ENCODE peak calls at places on chromosomes 2 and 18, in six cellular contexts. One of them, this sample, is unnamed.

GRCh38 chr2:174350018-174350417 is 15.3 kb downstream of the SP9 start:
- DNase-seq in bronchial epithelial cell: no peak
- DNase-seq in colonic mucosa: no peak
- DNase-seq in choroid plexus epithelial cell: peak; percentile 51
- DNase-seq in dorsolateral prefrontal cortex: no peak
- DNase-seq in psoas muscle: no peak
- DNase-seq in this sample: no peak

GRCh38 chr18:37019157-37019571 is 190.2 kb downstream of the KIAA1328 start:
- DNase-seq in psoas muscle: no peak
- DNase-seq in choroid plexus epithelial cell: peak; percentile 58
- DNase-seq in bronchial epithelial cell: peak; percentile 73
- DNase-seq in dorsolateral prefrontal cortex: no peak
- DNase-seq in colonic mucosa: no peak
- DNase-seq in this sample: peak; percentile 82

GRCh38 chr2:234136461-234136860 is 86.0 kb downstream of the SPP2 start:
- DNase-seq in psoas muscle: no peak
- DNase-seq in bronchial epithelial cell: peak; percentile 39
- DNase-seq in dorsolateral prefrontal cortex: no peak
- DNase-seq in colonic mucosa: no peak
- DNase-seq in choroid plexus epithelial cell: no peak
- DNase-seq in this sample: peak; percentile 42

GRCh38 chr2:86027196-86027912 is 78.3 kb downstream of the POLR1A start:
- DNase-seq in psoas muscle: peak; percentile 41
- DNase-seq in dorsolateral prefrontal cortex: no peak
- DNase-seq in colonic mucosa: no peak
- DNase-seq in choroid plexus epithelial cell: no peak
- DNase-seq in bronchial epithelial cell: no peak
- DNase-seq in this sample: no peak

GRCh38 chr2:181371195-181371594 is 86.0 kb upstream of the ITGA4 start:
- DNase-seq in bronchial epithelial cell: no peak
- DNase-seq in colonic mucosa: no peak
- DNase-seq in psoas muscle: no peak
- DNase-seq in dorsolateral prefrontal cortex: no peak
- DNase-seq in choroid plexus epithelial cell: no peak
- DNase-seq in this sample: no peak

GRCh38 chr2:115160523-115161521 is 718.4 kb downstream of the DPP10 start:
- DNase-seq in dorsolateral prefrontal cortex: no peak
- DNase-seq in colonic mucosa: peak; percentile 73
- DNase-seq in choroid plexus epithelial cell: no peak
- DNase-seq in bronchial epithelial cell: no peak
- DNase-seq in psoas muscle: peak; percentile 36
- DNase-seq in this sample: no peak

GRCh38 chr18:59012815-59013677 is 126.6 kb upstream of the SEC11C start:
- DNase-seq in colonic mucosa: no peak
- DNase-seq in psoas muscle: no peak
- DNase-seq in choroid plexus epithelial cell: no peak
- DNase-seq in dorsolateral prefrontal cortex: no peak
- DNase-seq in bronchial epithelial cell: no peak
- DNase-seq in this sample: peak; percentile 18

GRCh38 chr2:71157124-71157802 is 26.8 kb downstream of the MPHOSPH10 start:
- DNase-seq in bronchial epithelial cell: peak; percentile 25
- DNase-seq in dorsolateral prefrontal cortex: peak; percentile 67
- DNase-seq in psoas muscle: peak; percentile 57
- DNase-seq in choroid plexus epithelial cell: peak; percentile 45
- DNase-seq in colonic mucosa: peak; percentile 56
- DNase-seq in this sample: peak; percentile 41

GRCh38 chr2:239830718-239831271 is 194.3 kb downstream of the NDUFA10 start:
- DNase-seq in psoas muscle: no peak
- DNase-seq in dorsolateral prefrontal cortex: peak; percentile 23
- DNase-seq in choroid plexus epithelial cell: no peak
- DNase-seq in bronchial epithelial cell: no peak
- DNase-seq in colonic mucosa: no peak
- DNase-seq in this sample: no peak

GRCh38 chr2:62501794-62502500 is 4.0 kb downstream of the TMEM17 start:
- DNase-seq in bronchial epithelial cell: peak; percentile 53
- DNase-seq in colonic mucosa: no peak
- DNase-seq in choroid plexus epithelial cell: peak; percentile 10
- DNase-seq in dorsolateral prefrontal cortex: no peak
- DNase-seq in psoas muscle: no peak
- DNase-seq in this sample: peak; percentile 85

GRCh38 chr2:54306561-54306960 is 50.5 kb upstream of the TSPYL6 start:
- DNase-seq in psoas muscle: no peak
- DNase-seq in dorsolateral prefrontal cortex: no peak
- DNase-seq in colonic mucosa: no peak
- DNase-seq in bronchial epithelial cell: peak; percentile 86
- DNase-seq in choroid plexus epithelial cell: peak; percentile 55
- DNase-seq in this sample: peak; percentile 77

GRCh38 chr18:57430166-57430958 is 4.8 kb upstream of the ONECUT2 start:
- DNase-seq in bronchial epithelial cell: no peak
- DNase-seq in dorsolateral prefrontal cortex: no peak
- DNase-seq in psoas muscle: no peak
- DNase-seq in choroid plexus epithelial cell: no peak
- DNase-seq in colonic mucosa: no peak
- DNase-seq in this sample: no peak

GRCh38 chr18:79388043-79388442 is 7.7 kb upstream of the NFATC1 start:
- DNase-seq in colonic mucosa: peak; percentile 12
- DNase-seq in dorsolateral prefrontal cortex: no peak
- DNase-seq in psoas muscle: no peak
- DNase-seq in choroid plexus epithelial cell: no peak
- DNase-seq in bronchial epithelial cell: no peak
- DNase-seq in this sample: no peak

GRCh38 chr18:76457475-76457874 is 37.6 kb downstream of the ZNF516 start:
- DNase-seq in dorsolateral prefrontal cortex: no peak
- DNase-seq in psoas muscle: no peak
- DNase-seq in bronchial epithelial cell: no peak
- DNase-seq in colonic mucosa: no peak
- DNase-seq in choroid plexus epithelial cell: no peak
- DNase-seq in this sample: no peak

GRCh38 chr2:235402444-235402843 is 91.4 kb upstream of the AGAP1 start:
- DNase-seq in colonic mucosa: no peak
- DNase-seq in dorsolateral prefrontal cortex: no peak
- DNase-seq in psoas muscle: no peak
- DNase-seq in choroid plexus epithelial cell: no peak
- DNase-seq in bronchial epithelial cell: no peak
- DNase-seq in this sample: no peak

GRCh38 chr2:128424806-128425205 is 106.1 kb upstream of the HS6ST1 start:
- DNase-seq in colonic mucosa: no peak
- DNase-seq in dorsolateral prefrontal cortex: no peak
- DNase-seq in choroid plexus epithelial cell: no peak
- DNase-seq in psoas muscle: peak; percentile 28
- DNase-seq in bronchial epithelial cell: no peak
- DNase-seq in this sample: no peak

GRCh38 chr2:28419003-28419704 is 26.5 kb downstream of the FOSL2 start:
- DNase-seq in colonic mucosa: no peak
- DNase-seq in choroid plexus epithelial cell: no peak
- DNase-seq in dorsolateral prefrontal cortex: no peak
- DNase-seq in bronchial epithelial cell: no peak
- DNase-seq in psoas muscle: peak; percentile 8
- DNase-seq in this sample: no peak

GRCh38 chr2:11014026-11014425 is 102.3 kb downstream of the KCNF1 start:
- DNase-seq in colonic mucosa: no peak
- DNase-seq in dorsolateral prefrontal cortex: no peak
- DNase-seq in bronchial epithelial cell: no peak
- DNase-seq in choroid plexus epithelial cell: no peak
- DNase-seq in psoas muscle: no peak
- DNase-seq in this sample: no peak

GRCh38 chr18:8480506-8481328 is 128.5 kb upstream of the RAB12 start:
- DNase-seq in choroid plexus epithelial cell: peak; percentile 87
- DNase-seq in bronchial epithelial cell: peak; percentile 62
- DNase-seq in dorsolateral prefrontal cortex: peak; percentile 46
- DNase-seq in colonic mucosa: no peak
- DNase-seq in psoas muscle: no peak
- DNase-seq in this sample: peak; percentile 67

GRCh38 chr18:12159446-12159845 is 65.8 kb downstream of the ANKRD62 start:
- DNase-seq in psoas muscle: no peak
- DNase-seq in choroid plexus epithelial cell: peak; percentile 74
- DNase-seq in dorsolateral prefrontal cortex: no peak
- DNase-seq in colonic mucosa: no peak
- DNase-seq in bronchial epithelial cell: peak; percentile 88
- DNase-seq in this sample: peak; percentile 88

GRCh38 chr2:241878007-241878970 is 8.8 kb downstream of the RTP5 start:
- DNase-seq in choroid plexus epithelial cell: peak; percentile 74
- DNase-seq in psoas muscle: peak; percentile 85
- DNase-seq in bronchial epithelial cell: no peak
- DNase-seq in dorsolateral prefrontal cortex: peak; percentile 57
- DNase-seq in colonic mucosa: peak; percentile 83
- DNase-seq in this sample: peak; percentile 67

GRCh38 chr2:69817739-69818494 is 11.5 kb upstream of the GMCL1 start:
- DNase-seq in choroid plexus epithelial cell: peak; percentile 17
- DNase-seq in bronchial epithelial cell: no peak
- DNase-seq in colonic mucosa: no peak
- DNase-seq in dorsolateral prefrontal cortex: no peak
- DNase-seq in psoas muscle: no peak
- DNase-seq in this sample: no peak

GRCh38 chr2:121346407-121346806 is 61.4 kb upstream of the TFCP2L1 start:
- DNase-seq in bronchial epithelial cell: peak; percentile 63
- DNase-seq in colonic mucosa: no peak
- DNase-seq in dorsolateral prefrontal cortex: no peak
- DNase-seq in psoas muscle: no peak
- DNase-seq in choroid plexus epithelial cell: no peak
- DNase-seq in this sample: peak; percentile 60

GRCh38 chr2:234724850-234725249 is 227.0 kb upstream of the SH3BP4 start:
- DNase-seq in psoas muscle: no peak
- DNase-seq in dorsolateral prefrontal cortex: no peak
- DNase-seq in choroid plexus epithelial cell: no peak
- DNase-seq in bronchial epithelial cell: no peak
- DNase-seq in colonic mucosa: peak; percentile 38
- DNase-seq in this sample: no peak

GRCh38 chr18:27713037-27713726 is 463.7 kb downstream of the CDH2 start:
- DNase-seq in colonic mucosa: no peak
- DNase-seq in psoas muscle: no peak
- DNase-seq in bronchial epithelial cell: no peak
- DNase-seq in dorsolateral prefrontal cortex: no peak
- DNase-seq in choroid plexus epithelial cell: peak; percentile 39
- DNase-seq in this sample: no peak

GRCh38 chr2:113073325-113073834 is 5.6 kb downstream of the IL1F10 start:
- DNase-seq in psoas muscle: no peak
- DNase-seq in dorsolateral prefrontal cortex: no peak
- DNase-seq in colonic mucosa: no peak
- DNase-seq in bronchial epithelial cell: no peak
- DNase-seq in choroid plexus epithelial cell: no peak
- DNase-seq in this sample: no peak

DNA sequence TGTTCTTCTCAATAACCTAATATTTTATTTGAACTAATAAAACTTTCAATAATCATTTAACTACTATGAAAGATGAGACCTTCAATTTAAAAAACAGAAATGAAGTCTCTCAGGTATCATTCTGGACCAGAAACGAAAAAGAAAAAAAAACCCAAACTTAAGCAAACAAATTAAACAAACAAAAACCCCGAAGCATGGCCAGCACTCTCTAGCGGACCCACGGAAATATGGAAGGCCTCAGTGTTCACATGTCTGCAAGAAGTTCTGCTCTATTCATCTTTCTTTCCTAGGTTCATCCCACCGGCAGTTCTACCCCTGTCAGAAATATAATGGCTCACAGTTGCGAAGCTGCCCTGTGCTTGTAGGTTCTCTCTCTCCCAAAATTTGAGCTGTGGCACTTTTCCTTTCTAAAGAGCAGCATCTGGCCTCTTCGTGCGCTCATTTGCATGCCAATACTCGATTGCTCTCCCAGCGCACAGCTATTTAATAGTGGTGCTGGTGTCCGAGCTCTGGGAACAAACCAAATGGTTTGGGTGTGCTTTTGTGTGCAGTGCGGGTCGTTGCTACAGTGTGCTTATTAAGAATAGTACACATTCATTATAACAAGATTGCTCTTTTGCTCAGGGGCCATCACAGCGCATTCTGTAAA is 129.0 kb upstream of the ZEB2 start:
- DNase-seq in bronchial epithelial cell: no peak
- DNase-seq in psoas muscle: no peak
- DNase-seq in colonic mucosa: no peak
- DNase-seq in choroid plexus epithelial cell: no peak
- DNase-seq in dorsolateral prefrontal cortex: peak; percentile 28
- DNase-seq in this sample: no peak
- H3K4me3 ChIP-seq in bronchial epithelial cell: no peak overlapping the region
- H3K4me3 ChIP-seq in psoas muscle: no peak overlapping the region
- H3K4me3 ChIP-seq in colonic mucosa: no peak overlapping the region
- H3K4me3 ChIP-seq in choroid plexus epithelial cell: no peak overlapping the region
- H3K4me3 ChIP-seq in dorsolateral prefrontal cortex: peak overlapping the region; percentile 40
- H3K4me3 ChIP-seq in this sample: no peak overlapping the region

DNA sequence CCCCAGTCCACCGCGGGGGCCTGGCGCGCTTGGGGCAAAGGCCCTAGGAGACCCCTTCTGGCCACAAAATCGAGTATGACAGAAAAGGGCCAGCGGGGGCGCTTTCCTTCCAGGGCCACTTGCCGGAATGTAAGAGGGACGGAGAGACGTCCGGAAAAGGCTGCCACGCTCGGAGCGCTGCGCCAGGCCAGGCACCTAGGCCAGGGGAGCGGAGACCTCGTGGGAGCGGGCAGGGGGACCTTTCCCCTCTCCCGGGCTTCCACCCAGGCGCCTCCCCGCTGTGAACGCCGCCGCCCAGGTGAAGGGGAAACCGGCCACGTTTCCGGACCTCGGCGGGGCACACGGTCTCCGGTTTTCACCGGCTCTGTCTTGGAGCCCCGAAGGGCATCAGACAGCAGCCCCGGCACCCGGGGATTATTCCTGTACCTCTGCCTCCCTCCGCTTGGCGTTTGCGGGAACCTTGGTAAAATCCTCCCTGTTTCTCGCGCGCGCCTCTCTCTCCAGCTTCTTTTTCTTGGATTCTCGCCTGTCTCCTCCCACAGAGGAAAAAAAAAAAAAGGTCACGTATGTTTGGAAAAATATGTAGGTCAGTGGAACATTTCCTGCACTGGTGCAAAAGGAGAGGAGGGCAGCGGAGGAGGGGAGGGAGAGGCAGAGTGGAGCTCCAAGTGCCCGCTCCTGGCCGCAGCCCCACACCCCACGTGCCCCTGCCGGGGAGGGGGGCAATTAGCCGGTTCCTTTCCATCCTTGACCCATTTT is 1.2 kb upstream of the NPAS2 start:
- DNase-seq in psoas muscle: peak; percentile 82
- DNase-seq in bronchial epithelial cell: peak; percentile 45
- DNase-seq in dorsolateral prefrontal cortex: no peak
- DNase-seq in colonic mucosa: peak; percentile 71
- DNase-seq in choroid plexus epithelial cell: peak; percentile 81
- DNase-seq in this sample: peak; percentile 53
- TF ChIP-seq CTCF in psoas muscle: no peak
- TF ChIP-seq CTCF in bronchial epithelial cell: peak; percentile 32
- TF ChIP-seq CTCF in dorsolateral prefrontal cortex: no peak
- TF ChIP-seq CTCF in colonic mucosa: peak; percentile 20
- TF ChIP-seq CTCF in choroid plexus epithelial cell: peak; percentile 41
- TF ChIP-seq CTCF in this sample: peak; percentile 28

GRCh38 chr2:133674433-133675331 is 106.4 kb upstream of the NCKAP5 start:
- DNase-seq in psoas muscle: peak; percentile 60
- DNase-seq in choroid plexus epithelial cell: peak; percentile 93
- DNase-seq in colonic mucosa: peak; percentile 46
- DNase-seq in bronchial epithelial cell: peak; percentile 53
- DNase-seq in dorsolateral prefrontal cortex: peak; percentile 87
- DNase-seq in this sample: peak; percentile 58
- H3K4me3 ChIP-seq in psoas muscle: peak overlapping the region; percentile 46
- H3K4me3 ChIP-seq in choroid plexus epithelial cell: peak overlapping the region; percentile 46
- H3K4me3 ChIP-seq in colonic mucosa: no peak overlapping the region
- H3K4me3 ChIP-seq in bronchial epithelial cell: peak overlapping the region; percentile 11
- H3K4me3 ChIP-seq in dorsolateral prefrontal cortex: peak overlapping the region; percentile 56
- H3K4me3 ChIP-seq in this sample: peak overlapping the region; percentile 18

DNA sequence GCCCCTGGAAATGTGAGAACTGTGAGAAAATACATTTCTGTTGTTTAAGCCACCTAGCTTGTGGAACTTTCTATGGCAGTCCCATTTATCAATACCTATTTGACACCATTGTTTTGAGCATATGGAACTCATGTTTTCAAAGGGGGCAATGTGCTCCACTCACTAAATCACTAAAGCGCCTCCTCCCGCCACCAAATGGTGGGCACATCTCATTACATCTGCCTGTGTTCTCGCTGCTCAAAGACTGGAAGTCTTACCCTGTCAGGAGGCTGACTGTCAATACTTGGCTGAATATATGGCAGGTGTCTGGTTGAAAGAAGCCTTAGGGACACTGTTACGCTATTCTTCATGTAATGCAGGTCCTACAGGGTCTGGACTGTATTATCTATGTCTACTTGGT is 767.7 kb downstream of the TSN start:
- DNase-seq in dorsolateral prefrontal cortex: no peak
- DNase-seq in colonic mucosa: no peak
- DNase-seq in psoas muscle: no peak
- DNase-seq in bronchial epithelial cell: no peak
- DNase-seq in choroid plexus epithelial cell: no peak
- DNase-seq in this sample: no peak
- TF ChIP-seq CTCF in dorsolateral prefrontal cortex: no peak
- TF ChIP-seq CTCF in colonic mucosa: no peak
- TF ChIP-seq CTCF in psoas muscle: no peak
- TF ChIP-seq CTCF in bronchial epithelial cell: no peak
- TF ChIP-seq CTCF in choroid plexus epithelial cell: no peak
- TF ChIP-seq CTCF in this sample: no peak